ENCODE peak calls at places on chromosomes 11 and 22, in nine cellular contexts. M is Caco-2; F is CD8-positive, alpha-beta memory T cell; S is aorta; Q is testis; V is K562; J is OCI-LY7; A is adipocyte; R is pancreas. Z is an unnamed sample. For H3K4me1, the result is how much of the 10 kb centered on the place peaks cover.

GRCh38 chr11:13384837-13385417 is 78.1 kb downstream of the BTBD10 start:
- DNase-seq in M (no peak), F (no peak), S (no peak), Q (peak), V (peak), J (peak), A (peak), R (no peak), Z (no peak)

GRCh38 chr11:36312593-36312990 is 16.5 kb downstream of the PRR5L start:
- DNase-seq in M (no peak), F (no peak), S (no peak), Q (no peak), V (no peak), J (no peak), A (peak), R (no peak), Z (no peak)

GRCh38 chr11:120317689-120318195 is 7.4 kb upstream of the TLCD5 start:
- DNase-seq in M (no peak), F (no peak), S (no peak), Q (no peak), V (no peak), J (no peak), A (no peak), R (no peak), Z (no peak)

GRCh38 chr11:61486004-61486615 is 22.4 kb upstream of the LRRC10B start:
- DNase-seq in M (no peak), F (no peak), S (no peak), Q (no peak), V (no peak), J (no peak), A (no peak), R (no peak), Z (no peak)

GRCh38 chr11:123560001-123560400 is 94.4 kb downstream of the SCN3B start:
- DNase-seq in M (no peak), F (no peak), S (peak), Q (peak), V (no peak), J (no peak), A (peak), R (peak), Z (peak)

GRCh38 chr22:39959640-39960447 is at the start of gene TMA7B:
- DNase-seq in M (no peak), F (no peak), S (no peak), Q (peak), V (peak), J (no peak), A (peak), R (no peak), Z (peak)

GRCh38 chr11:68989936-68990606 is 9.3 kb upstream of the MRGPRD start:
- DNase-seq in M (peak), F (peak), S (peak), Q (peak), V (no peak), J (no peak), A (no peak), R (peak), Z (no peak)

GRCh38 chr11:122309262-122309925 is 193.4 kb upstream of the BLID start:
- DNase-seq in M (no peak), F (no peak), S (no peak), Q (no peak), V (no peak), J (no peak), A (no peak), R (no peak), Z (no peak)

GRCh38 chr11:77799338-77799737 is 21.2 kb downstream of the RSF1 start:
- DNase-seq in M (no peak), F (no peak), S (no peak), Q (no peak), V (no peak), J (no peak), A (peak), R (no peak), Z (no peak)

GRCh38 chr22:19817561-19818263 is 37.0 kb downstream of the GNB1L start:
- DNase-seq in M (no peak), F (no peak), S (no peak), Q (peak), V (no peak), J (peak), A (no peak), R (no peak), Z (no peak)

GRCh38 chr11:62556102-62556871 is 9.7 kb upstream of the AHNAK start:
- DNase-seq in M (peak), F (peak), S (peak), Q (peak), V (peak), J (peak), A (peak), R (peak), Z (peak)

GRCh38 chr11:101913631-101914030 is 1.2 kb upstream of the CEP126 start:
- DNase-seq in M (no peak), F (no peak), S (no peak), Q (no peak), V (no peak), J (no peak), A (no peak), R (no peak), Z (no peak)

GRCh38 chr11:58958500-58958899 is 19.2 kb downstream of the GLYATL1 start:
- DNase-seq in M (no peak), F (no peak), S (no peak), Q (peak), V (peak), J (peak), A (peak), R (peak), Z (peak)

GRCh38 chr11:13292970-13293369 is 15.4 kb downstream of the BMAL1 start:
- DNase-seq in M (no peak), F (no peak), S (no peak), Q (no peak), V (no peak), J (no peak), A (no peak), R (no peak), Z (no peak)

GRCh38 chr11:131622193-131622592 is 251.8 kb downstream of the NTM start:
- DNase-seq in M (no peak), F (no peak), S (no peak), Q (no peak), V (no peak), J (no peak), A (no peak), R (no peak), Z (no peak)

GRCh38 chr11:123065634-123066033 is 3.7 kb upstream of the HSPA8 start:
- DNase-seq in M (no peak), F (no peak), S (no peak), Q (no peak), V (no peak), J (peak), A (peak), R (no peak), Z (no peak)

GRCh38 chr11:93740031-93740801 is 1.1 kb downstream of the TAF1D start:
- DNase-seq in M (peak), F (peak), S (no peak), Q (peak), V (peak), J (peak), A (peak), R (peak), Z (no peak)

GRCh38 chr11:83042966-83043711 is 28.6 kb downstream of the RAB30 start:
- DNase-seq in M (no peak), F (no peak), S (no peak), Q (no peak), V (no peak), J (no peak), A (peak), R (no peak), Z (no peak)

GRCh38 chr11:128886401-128887119 is 4.6 kb upstream of the KCNJ5 start:
- DNase-seq in M (peak), F (no peak), S (no peak), Q (peak), V (peak), J (peak), A (no peak), R (peak), Z (no peak)

GRCh38 chr22:25781801-25782200 is 39.8 kb downstream of the MYO18B start:
- DNase-seq in M (no peak), F (no peak), S (no peak), Q (no peak), V (no peak), J (no peak), A (no peak), R (no peak), Z (no peak)

DNA sequence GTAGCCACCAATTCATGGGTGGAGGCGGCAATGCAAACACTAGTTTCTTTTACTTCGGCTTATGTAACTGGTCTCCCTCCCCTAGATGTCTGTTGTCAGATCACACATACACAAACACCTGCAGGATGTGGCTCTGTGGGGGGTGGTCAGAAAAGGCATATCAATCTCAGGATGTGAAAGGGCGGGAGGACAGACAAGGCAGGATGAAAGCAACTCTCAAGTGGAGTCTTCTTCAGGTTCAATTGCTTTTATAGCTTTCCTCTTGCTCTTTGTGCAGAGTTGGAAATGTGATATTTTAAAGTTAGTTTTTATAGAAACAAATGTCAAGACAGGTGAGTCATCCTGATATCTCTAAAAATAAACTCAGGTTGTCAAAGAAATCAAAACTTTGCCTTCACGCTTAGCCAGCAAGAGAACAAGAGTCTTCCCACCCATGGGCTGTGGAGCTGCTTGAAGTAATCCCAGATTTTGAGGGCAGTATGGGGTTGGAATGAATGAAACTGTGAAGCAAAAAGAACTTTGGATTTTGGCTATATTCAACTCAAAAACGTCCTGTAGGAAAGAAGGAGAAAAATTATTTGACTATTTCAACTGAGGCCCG is 423.4 kb downstream of the GUCY1A2 start:
- DNase-seq in M (no peak), F (no peak), S (no peak), Q (no peak), V (no peak), J (no peak), A (no peak), R (no peak), Z (no peak)
- H3K4me3 ChIP-seq in M (no peak), F (no peak), S (no peak), Q (no peak), V (no peak), J (no peak), A (no peak), R (no peak), Z (no peak)

DNA sequence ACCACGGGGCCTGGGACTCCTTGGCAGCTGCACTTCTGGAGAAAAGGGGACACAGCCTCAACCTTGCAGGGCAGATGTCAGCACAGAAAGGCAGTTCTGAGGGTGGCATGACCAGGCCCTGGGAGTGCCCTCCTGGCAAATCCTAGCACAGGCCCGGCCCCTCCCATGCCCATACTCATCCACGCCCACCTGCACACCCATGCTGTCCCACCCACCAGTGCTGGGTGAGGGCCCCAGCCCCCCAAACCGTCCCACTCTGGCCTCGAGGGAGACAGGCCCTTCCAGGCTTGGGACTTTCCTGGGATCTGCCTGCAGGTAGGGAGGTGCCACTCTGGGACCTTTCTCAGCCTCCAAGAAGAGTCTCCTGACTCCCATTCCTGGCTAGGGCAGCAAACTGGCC is 10.1 kb downstream of the DUSP8 start:
- DNase-seq in M (no peak), F (no peak), S (no peak), Q (no peak), V (no peak), J (no peak), A (no peak), R (no peak), Z (no peak)
- H3K4me1 ChIP-seq in M (under half), F (under half), S (under half), Q (under half), V (half or more), J (under half), A (under half), R (under half), Z (under half)

GRCh38 chr11:2910401-2910955 is 18.7 kb downstream of the PHLDA2 start:
- DNase-seq in M (no peak), F (no peak), S (no peak), Q (no peak), V (no peak), J (no peak), A (no peak), R (no peak), Z (no peak)

GRCh38 chr11:2908130-2908529 is 21.1 kb downstream of the PHLDA2 start:
- DNase-seq in M (no peak), F (no peak), S (no peak), Q (no peak), V (no peak), J (no peak), A (no peak), R (no peak), Z (no peak)

GRCh38 chr11:2912038-2912410 is 17.2 kb downstream of the PHLDA2 start:
- DNase-seq in M (no peak), F (no peak), S (no peak), Q (no peak), V (no peak), J (no peak), A (no peak), R (no peak), Z (no peak)

GRCh38 chr11:2911088-2912037 is 17.9 kb downstream of the PHLDA2 start:
- DNase-seq in M (peak), F (no peak), S (no peak), Q (no peak), V (no peak), J (no peak), A (no peak), R (no peak), Z (no peak)

DNA sequence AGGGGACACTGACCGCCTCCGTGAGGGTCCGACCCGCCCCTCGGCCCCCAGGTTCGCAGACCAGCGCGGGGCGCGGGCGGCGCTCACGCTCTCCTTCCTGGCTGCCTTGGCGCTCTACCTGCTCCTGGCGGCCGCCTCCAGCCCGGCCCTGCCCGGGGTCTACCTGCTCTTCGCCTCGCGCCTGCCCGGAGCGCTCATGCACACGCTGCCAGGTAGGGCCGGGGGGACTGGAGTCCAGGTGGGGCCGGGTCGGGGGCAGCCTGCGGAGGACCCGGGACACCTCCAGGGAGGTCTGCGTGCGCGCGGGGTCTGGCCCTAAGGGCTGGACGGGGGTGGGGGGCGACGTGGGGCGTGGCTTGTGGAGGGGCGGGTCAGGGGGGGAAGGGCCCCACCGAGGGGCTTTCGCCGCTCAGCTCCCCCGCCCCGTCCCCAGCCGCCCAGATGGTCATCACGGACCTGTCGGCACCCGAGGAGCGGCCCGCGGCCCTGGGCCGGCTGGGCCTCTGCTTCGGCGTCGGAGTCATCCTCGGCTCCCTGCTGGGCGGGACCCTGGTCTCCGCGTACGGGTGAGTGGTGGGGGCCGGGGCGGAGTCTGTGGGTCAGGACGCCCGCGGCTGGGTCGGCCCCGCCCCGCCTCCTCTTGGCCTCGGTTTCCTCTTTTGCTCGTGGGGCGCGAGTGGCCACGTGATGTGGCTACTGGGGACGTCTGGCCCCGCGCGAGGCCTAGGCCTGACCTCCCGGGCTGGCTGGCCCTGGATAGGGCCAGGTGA is 19.9 kb downstream of the PHLDA2 start:
- DNase-seq in M (no peak), F (no peak), S (no peak), Q (no peak), V (no peak), J (no peak), A (no peak), R (no peak), Z (no peak)
- H3K4me3 ChIP-seq in M (no peak), F (no peak), S (no peak), Q (peak), V (no peak), J (no peak), A (no peak), R (no peak), Z (no peak)

DNA sequence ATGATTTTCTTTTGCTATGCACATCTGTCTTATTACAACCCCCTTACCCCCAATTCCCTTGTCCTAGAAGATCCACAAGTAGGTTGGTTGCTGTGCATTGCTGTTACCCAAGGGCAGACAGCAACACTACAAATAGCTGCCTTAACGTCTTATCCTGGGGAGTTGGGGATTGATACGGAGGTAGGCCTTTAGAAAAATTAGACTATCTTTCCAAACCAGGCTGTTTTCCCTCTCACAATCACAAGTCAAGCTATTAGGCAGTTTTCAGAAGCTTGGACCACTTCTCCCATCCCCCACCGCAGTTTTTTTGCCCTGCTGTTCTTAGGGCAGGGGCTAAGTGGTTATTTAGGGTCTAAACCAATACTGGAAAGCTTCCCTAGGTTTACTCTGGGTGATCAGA is 2.8 kb upstream of the PHLDB1 start:
- DNase-seq in M (no peak), F (no peak), S (peak), Q (no peak), V (peak), J (no peak), A (peak), R (no peak), Z (no peak)
- H3K4me1 ChIP-seq in M (under half), F (under half), S (under half), Q (under half), V (under half), J (under half), A (half or more), R (under half), Z (under half)

DNA sequence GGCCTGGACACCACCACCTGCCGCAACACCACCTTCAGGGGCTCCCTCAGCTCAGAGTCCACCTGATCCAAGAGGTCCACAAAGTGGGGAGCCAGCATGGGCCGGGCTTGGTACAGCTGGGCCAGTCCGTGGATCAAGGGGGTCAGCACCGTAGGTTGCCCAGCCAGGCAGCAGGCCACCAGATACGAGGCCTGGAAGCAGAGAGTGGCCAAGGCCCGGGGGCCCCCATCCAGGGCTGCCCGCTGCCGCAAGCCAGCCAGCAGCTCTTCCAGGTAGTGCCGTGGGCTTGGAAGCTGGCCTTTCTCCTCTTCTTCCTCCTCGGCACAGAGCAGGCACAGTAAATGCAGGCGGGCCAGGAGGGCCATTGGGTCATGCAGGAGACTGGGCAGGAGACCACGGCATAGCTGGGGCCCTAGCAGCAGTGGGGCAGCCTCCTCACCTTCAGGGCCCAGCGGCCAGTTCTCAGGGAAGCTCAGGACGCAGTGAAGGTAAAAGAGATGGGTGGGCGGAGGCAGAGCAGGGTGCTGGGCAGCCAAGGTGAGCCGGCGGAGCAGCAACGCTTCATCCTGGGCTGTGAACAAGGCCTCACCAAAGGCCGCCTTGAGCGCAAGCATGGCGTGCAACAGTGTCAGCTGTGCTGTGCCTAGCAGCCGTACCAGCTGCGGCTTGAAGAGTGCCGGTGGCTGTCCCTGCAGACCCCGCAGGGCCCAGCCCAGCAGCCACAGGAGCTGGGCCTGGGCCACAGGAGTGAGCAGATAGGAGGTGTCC is 1.7 kb downstream of the AP5B1 start:
- DNase-seq in M (no peak), F (peak), S (peak), Q (no peak), V (no peak), J (no peak), A (no peak), R (peak), Z (no peak)
- H3K4me3 ChIP-seq in M (peak), F (peak), S (no peak), Q (no peak), V (peak), J (peak), A (peak), R (peak), Z (peak)

DNA sequence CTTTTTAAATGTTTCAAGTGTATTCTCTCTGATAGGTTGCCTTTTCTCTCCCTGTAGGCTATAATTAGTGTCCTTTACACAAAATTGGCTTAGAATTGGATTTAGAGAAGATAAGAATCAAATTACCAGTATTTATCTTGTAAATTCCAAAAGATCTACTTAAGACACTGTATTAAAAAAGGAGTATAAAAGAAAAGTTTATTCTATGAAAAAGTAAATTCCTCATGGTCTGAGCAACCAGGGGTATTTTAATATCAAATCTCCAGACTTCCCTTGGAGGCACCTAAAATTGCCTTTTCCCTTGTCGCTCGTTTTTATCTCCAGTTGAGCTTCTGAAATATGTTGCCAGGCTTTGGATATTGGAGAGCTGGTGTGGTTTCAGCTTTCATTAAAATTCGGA is 36.4 kb downstream of the ZBTB16 start:
- DNase-seq in M (no peak), F (no peak), S (no peak), Q (no peak), V (no peak), J (no peak), A (no peak), R (no peak), Z (no peak)
- H3K4me1 ChIP-seq in M (under half), F (under half), S (under half), Q (under half), V (under half), J (under half), A (half or more), R (half or more), Z (under half)